ENCODE peak calls at places on chromosomes 2 and 18, in six cellular contexts. T is astrocyte, M is tibial artery, D is mesenchymal stem cell, J is cardiac muscle cell, H is fibroblast of lung. P is an unnamed sample.

GRCh38 chr18:33751613-33752221 is 173.7 kb downstream of the ASXL3 start:
- DNase-seq in J (peak), D (peak), H (peak), T (no peak), M (no peak), P (no peak)

GRCh38 chr2:213980883-213981282 is 430.0 kb upstream of the VWC2L start:
- DNase-seq in H (peak), M (no peak), D (peak), J (peak), T (no peak), P (no peak)

GRCh38 chr2:29765711-29766110 is 155.7 kb downstream of the ALK start:
- DNase-seq in D (no peak), T (peak), M (no peak), H (peak), J (no peak), P (no peak)

GRCh38 chr2:187689372-187689771 is 135.1 kb upstream of the TFPI start:
- DNase-seq in H (peak), M (no peak), J (no peak), T (peak), D (peak), P (no peak)

GRCh38 chr2:214671330-214671850 is 138.1 kb downstream of the BARD1 start:
- DNase-seq in T (no peak), M (no peak), J (no peak), D (peak), H (peak), P (no peak)

GRCh38 chr2:102512161-102512560 is 39.1 kb downstream of the SLC9A4 start:
- DNase-seq in T (no peak), M (no peak), D (no peak), J (peak), H (no peak), P (no peak)

GRCh38 chr18:62138836-62139235 is 48.0 kb downstream of the PIGN start:
- DNase-seq in J (no peak), M (no peak), D (no peak), T (no peak), H (no peak), P (no peak)

GRCh38 chr18:58180172-58180571 is 136.1 kb downstream of the NEDD4L start:
- DNase-seq in T (no peak), J (no peak), H (no peak), D (no peak), M (no peak), P (peak)

GRCh38 chr2:139791330-139791729 is 1011.1 kb upstream of the NXPH2 start:
- DNase-seq in T (no peak), H (no peak), J (no peak), M (no peak), D (no peak), P (no peak)

GRCh38 chr2:205680067-205680466 is 2.2 kb upstream of the NRP2 start:
- DNase-seq in M (no peak), T (peak), D (peak), H (peak), J (peak), P (no peak)

GRCh38 chr2:1561793-1562521 is 148.7 kb downstream of the TPO start:
- DNase-seq in H (no peak), T (no peak), J (no peak), M (no peak), D (no peak), P (peak)

GRCh38 chr2:33321236-33321731 is 155.2 kb upstream of the RASGRP3 start:
- DNase-seq in M (no peak), D (peak), J (peak), H (peak), T (peak), P (no peak)

GRCh38 chr18:13159579-13159978 is 59.0 kb upstream of the LDLRAD4 start:
- DNase-seq in H (peak), D (peak), T (peak), J (peak), M (no peak), P (no peak)

GRCh38 chr2:148577845-148578492 is 66.6 kb upstream of the EPC2 start:
- DNase-seq in J (no peak), M (no peak), T (no peak), D (no peak), H (no peak), P (no peak)

GRCh38 chr18:75216212-75216925 is 5.8 kb downstream of the TSHZ1 start:
- DNase-seq in D (no peak), J (no peak), H (no peak), M (no peak), T (no peak), P (no peak)

GRCh38 chr18:31610841-31611240 is 19.2 kb downstream of the TTR start:
- DNase-seq in T (no peak), D (peak), J (peak), M (no peak), H (no peak), P (no peak)

GRCh38 chr2:156124458-156124857 is 208.1 kb downstream of the NR4A2 start:
- DNase-seq in T (no peak), J (no peak), M (no peak), H (no peak), D (no peak), P (no peak)

GRCh38 chr2:164784376-164784775 is 57.2 kb downstream of the COBLL1 start:
- DNase-seq in H (peak), T (peak), J (peak), D (no peak), M (no peak), P (no peak)

GRCh38 chr2:76569819-76570218 is 859.1 kb upstream of the GCFC2 start:
- DNase-seq in T (no peak), M (no peak), D (no peak), H (no peak), J (no peak), P (no peak)

GRCh38 chr2:138787053-138787666 is 7.0 kb upstream of the NXPH2 start:
- DNase-seq in T (peak), M (no peak), H (peak), J (peak), D (peak), P (no peak)

GRCh38 chr2:127108090-127108523 is 1.2 kb upstream of the BIN1 start:
- DNase-seq in D (no peak), M (no peak), T (no peak), J (no peak), H (no peak), P (no peak)
- H3K4me3 ChIP-seq in D (peak), M (peak), T (peak), J (peak), H (no peak), P (no peak)

GRCh38 chr2:204145197-204146190 is 208.9 kb downstream of the ICOS start:
- DNase-seq in M (peak), H (peak), J (peak), T (peak), D (peak), P (peak)
- H3K27ac ChIP-seq in M (peak), H (no peak), J (no peak), T (no peak), D (no peak), P (peak)

DNA sequence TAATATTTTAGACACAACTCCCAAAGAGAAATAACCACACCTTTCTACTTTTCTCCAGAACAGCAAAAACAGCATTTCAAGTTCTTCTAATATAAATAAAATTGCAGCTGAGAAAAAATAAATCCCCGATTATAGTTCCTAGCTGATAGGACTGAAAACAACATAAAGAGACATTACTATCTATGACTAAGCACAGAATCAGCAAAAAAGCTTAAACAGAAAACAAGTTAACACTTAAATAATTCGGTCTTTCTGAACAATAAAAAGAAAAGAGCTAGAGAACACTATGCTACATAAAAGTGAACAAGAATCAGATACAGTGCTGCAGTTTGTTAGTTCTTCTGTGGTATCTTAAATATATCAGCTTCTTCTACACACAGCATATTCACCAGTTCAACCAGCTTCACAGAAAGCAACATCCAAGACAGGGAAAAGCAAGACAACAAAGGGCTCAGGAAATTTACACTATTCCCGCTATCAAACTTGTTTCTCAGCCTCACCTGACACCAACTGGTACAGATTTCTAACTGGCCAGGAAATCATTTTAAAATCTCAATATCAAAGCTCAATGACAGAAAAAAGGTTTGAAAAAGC is 28.6 kb downstream of the FEZ2 start:
- DNase-seq in H (no peak), D (peak), M (no peak), J (peak), T (no peak), P (no peak)
- H3K4me3 ChIP-seq in H (no peak), D (no peak), M (no peak), J (no peak), T (peak), P (no peak)

GRCh38 chr2:200421270-200421669 is 88.6 kb downstream of the KCTD18 start:
- DNase-seq in D (no peak), H (no peak), T (no peak), J (no peak), M (no peak), P (no peak)

GRCh38 chr2:200419325-200419724 is 90.5 kb downstream of the KCTD18 start:
- DNase-seq in T (no peak), M (no peak), J (no peak), H (no peak), D (no peak), P (no peak)

GRCh38 chr2:200416878-200417277 is 93.0 kb downstream of the KCTD18 start:
- DNase-seq in H (no peak), J (no peak), T (no peak), D (no peak), M (no peak), P (no peak)

GRCh38 chr2:200417389-200417788 is 92.5 kb downstream of the KCTD18 start:
- DNase-seq in H (no peak), D (no peak), T (no peak), J (no peak), M (no peak), P (no peak)

GRCh38 chr2:200418399-200418798 is 91.5 kb downstream of the KCTD18 start:
- DNase-seq in J (no peak), D (no peak), M (no peak), H (no peak), T (no peak), P (no peak)
- H3K27ac ChIP-seq in J (no peak), D (no peak), M (no peak), H (no peak), T (no peak), P (no peak)

GRCh38 chr2:239289545-239289944 is 111.3 kb downstream of the HDAC4 start:
- DNase-seq in M (peak), D (no peak), J (no peak), T (no peak), H (no peak), P (no peak)
- H3K4me3 ChIP-seq in M (no peak), D (no peak), J (no peak), T (no peak), H (no peak), P (no peak)

DNA sequence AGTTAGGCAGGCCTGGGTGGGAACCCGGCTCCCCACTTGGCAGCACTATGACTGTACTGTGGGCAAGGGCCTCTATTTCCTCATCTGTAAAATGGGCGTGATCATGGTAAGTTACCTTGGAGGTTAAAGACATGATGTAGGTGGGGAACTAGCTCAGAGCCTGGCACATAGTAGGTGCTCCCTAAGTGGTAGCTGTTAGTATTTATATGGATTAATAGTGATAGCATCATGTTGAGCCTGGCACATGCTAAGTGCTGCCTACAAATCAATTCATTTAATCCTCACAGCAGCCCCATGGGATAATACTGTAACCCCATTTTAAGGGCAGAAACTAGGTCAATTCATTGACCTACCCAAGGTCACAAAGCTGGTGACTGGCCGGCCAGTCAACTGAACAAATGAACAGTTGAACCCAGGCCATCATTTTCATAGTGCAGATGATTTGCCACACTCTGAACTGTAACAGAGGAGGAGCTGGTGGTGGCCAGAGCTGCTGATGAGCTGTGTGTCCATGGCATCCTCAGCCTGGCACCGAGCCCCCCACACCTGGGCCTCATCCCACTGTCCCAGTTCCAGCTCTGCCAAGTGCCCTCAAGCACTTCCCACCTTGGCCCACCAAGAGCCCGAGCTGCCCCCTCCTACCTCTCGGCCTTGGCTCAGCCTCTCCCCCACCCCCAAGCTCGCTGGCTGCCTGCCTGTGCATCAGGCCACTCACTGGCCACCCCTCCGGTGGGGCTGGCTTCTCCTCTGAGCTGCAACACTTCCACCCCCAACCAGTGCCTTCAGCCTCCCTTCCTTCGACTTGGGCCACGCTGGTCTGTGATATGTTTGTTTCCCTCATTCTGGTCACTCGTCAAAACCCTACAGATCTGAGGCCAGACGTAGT is 58.3 kb downstream of the ATOH8 start:
- DNase-seq in J (no peak), D (no peak), T (no peak), H (no peak), M (no peak), P (peak)
- H3K27ac ChIP-seq in J (no peak), D (no peak), T (no peak), H (no peak), M (peak), P (no peak)

GRCh38 chr2:218983971-218984238 is 1.1 kb downstream of the FEV start:
- DNase-seq in T (no peak), H (no peak), D (no peak), J (no peak), M (no peak), P (no peak)
- H3K4me3 ChIP-seq in T (no peak), H (no peak), D (no peak), J (no peak), M (no peak), P (peak)